ENCODE peak calls at places on chromosome 22, in seven cellular contexts. V, B, L, P, S, E and D are unnamed samples.

GRCh38 chr22:19821523-19822300 is 33.0 kb downstream of the GNB1L start:
- DNase-seq in B (peak; percentile 56), V (peak; percentile 13), E (no peak), S (no peak), L (no peak), P (no peak), D (no peak)

GRCh38 chr22:17773606-17774205 is 563 bp downstream of the BID start:
- DNase-seq in P (no peak), S (no peak), L (peak; percentile 88), V (peak; percentile 59), E (peak; percentile 38), B (no peak), D (no peak)

GRCh38 chr22:40826984-40827741 is 8.0 kb upstream of the SLC25A17 start:
- DNase-seq in V (no peak), E (no peak), S (no peak), L (no peak), P (no peak), B (no peak), D (no peak)

GRCh38 chr22:28017558-28017820 is 98.4 kb upstream of the PITPNB start:
- DNase-seq in P (no peak), S (no peak), E (no peak), V (no peak), L (no peak), B (peak; percentile 23), D (no peak)

GRCh38 chr22:37127350-37127878 is 17.9 kb upstream of the TMPRSS6 start:
- DNase-seq in L (no peak), V (no peak), B (no peak), S (no peak), E (no peak), P (no peak), D (no peak)

GRCh38 chr22:39514373-39514973 is 5.9 kb upstream of the ATF4 start:
- DNase-seq in P (peak; percentile 66), S (peak; percentile 50), B (no peak), V (peak; percentile 71), L (no peak), E (peak; percentile 62), D (peak; percentile 57)

GRCh38 chr22:50626856-50627451 is 998 bp downstream of the ARSA start:
- DNase-seq in P (no peak), B (peak; percentile 68), V (peak; percentile 28), E (no peak), L (no peak), S (no peak), D (no peak)

GRCh38 chr22:22408731-22409696 is 99.5 kb downstream of the ZNF280B start:
- DNase-seq in B (no peak), P (no peak), S (no peak), V (no peak), E (no peak), L (peak; percentile 87), D (peak; percentile 9)

GRCh38 chr22:43012390-43012789 is 2.6 kb downstream of the PACSIN2 start:
- DNase-seq in B (no peak), S (no peak), L (no peak), E (no peak), V (no peak), P (no peak), D (no peak)

GRCh38 chr22:26725012-26725676 is 67.8 kb downstream of the MIAT start:
- DNase-seq in V (no peak), P (no peak), E (no peak), S (no peak), B (no peak), L (no peak), D (no peak)

GRCh38 chr22:27627444-27627833 is 174.1 kb downstream of the MN1 start:
- DNase-seq in B (no peak), E (no peak), L (peak; percentile 45), P (no peak), V (no peak), S (no peak), D (no peak)

GRCh38 chr22:44587004-44587793 is 89.2 kb upstream of the RTL6 start:
- DNase-seq in L (no peak), B (peak; percentile 47), E (peak; percentile 12), P (no peak), S (no peak), V (no peak), D (no peak)

GRCh38 chr22:49021097-49021925 is 806.4 kb downstream of the BRD1 start:
- DNase-seq in S (peak; percentile 4), P (peak; percentile 17), B (peak; percentile 57), V (no peak), L (no peak), E (no peak), D (no peak)

GRCh38 chr22:19756288-19757128 is 4.1 kb upstream of the TBX1 start:
- DNase-seq in P (no peak), V (peak; percentile 79), E (no peak), B (peak; percentile 87), L (peak; percentile 99), S (no peak), D (no peak)

GRCh38 chr22:25405854-25406509 is 158.5 kb upstream of the GRK3 start:
- DNase-seq in B (peak; percentile 26), L (no peak), V (no peak), S (no peak), P (no peak), E (no peak), D (no peak)

GRCh38 chr22:42821386-42821785 is 35.7 kb downstream of the ARFGAP3 start:
- DNase-seq in V (no peak), S (no peak), E (no peak), B (no peak), P (no peak), L (no peak), D (no peak)

DNA sequence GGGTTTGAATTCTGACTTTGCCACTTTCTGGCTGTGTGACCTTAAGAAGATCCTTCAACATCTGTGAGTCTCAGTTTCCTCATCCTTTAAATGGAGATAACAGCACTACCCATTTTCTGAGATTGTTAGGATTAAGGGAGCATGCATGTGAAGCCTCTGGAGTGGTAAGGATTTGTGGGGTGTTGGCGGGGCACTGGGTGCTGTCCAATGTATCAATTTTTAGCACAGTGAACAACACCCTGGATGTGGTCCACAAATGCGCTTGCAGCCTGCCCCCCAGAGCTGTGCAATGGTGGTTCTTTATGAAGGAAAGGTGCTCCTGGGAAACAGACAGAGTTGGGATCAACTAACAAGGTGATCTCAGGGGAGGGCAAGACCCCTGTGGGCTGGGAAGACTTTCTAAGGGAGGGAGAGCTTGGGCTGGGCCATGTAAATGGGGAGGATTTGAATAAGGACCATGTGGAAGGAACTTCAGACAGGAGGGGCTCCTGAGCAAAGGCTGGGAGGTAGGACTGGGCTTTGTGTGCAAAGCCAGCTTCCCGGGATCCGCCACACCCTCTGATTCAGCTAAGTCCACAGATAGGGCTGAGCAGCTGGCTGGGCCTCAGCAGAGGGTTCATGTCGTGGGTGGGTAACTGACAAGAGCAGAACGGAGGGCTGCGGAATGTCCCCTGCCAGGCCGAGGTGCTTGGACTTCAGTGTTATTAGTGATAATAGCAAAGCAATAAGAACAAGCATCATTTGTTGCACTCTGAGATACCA is 22.7 kb upstream of the RASD2 start:
- DNase-seq in L (no peak), V (peak; percentile 64), S (no peak), B (no peak), E (no peak), P (no peak), D (no peak)
- TF ChIP-seq CTCF in L (no peak), V (no peak), S (no peak), B (no peak), E (no peak), P (no peak), D (no peak)

DNA sequence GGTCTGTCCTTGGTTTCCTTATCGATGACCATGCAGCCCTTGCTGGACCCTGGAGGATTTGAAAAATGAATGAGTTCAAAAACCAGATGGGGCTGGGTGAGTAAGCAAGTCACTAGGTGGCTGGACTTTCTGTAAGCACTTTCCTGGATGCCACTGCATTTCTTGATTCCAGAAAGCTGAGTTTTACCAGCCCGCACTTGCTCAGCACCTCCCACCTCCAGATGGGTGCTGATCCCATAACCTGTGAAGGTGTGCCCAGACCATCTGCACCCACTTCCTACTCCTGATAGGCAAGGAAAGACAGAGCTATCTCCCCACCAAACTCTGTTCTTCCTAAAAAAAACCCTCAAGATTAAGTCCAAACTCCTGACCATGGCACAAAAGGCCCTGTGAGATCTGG is 21.1 kb downstream of the ASCC2 start:
- DNase-seq in B (no peak), S (no peak), E (no peak), V (no peak), L (no peak), P (no peak), D (no peak)
- H3K36me3 ChIP-seq in B (peaks cover 80% of the 10 kb centered on the region), S (no peaks in the 10 kb centered on the region), E (peaks cover 59% of the 10 kb centered on the region), V (peaks cover 100% of the 10 kb centered on the region), L (peaks cover 74% of the 10 kb centered on the region), P (peaks cover 49% of the 10 kb centered on the region), D (peaks cover 46% of the 10 kb centered on the region)

GRCh38 chr22:20996598-20997535 is 5.1 kb downstream of the THAP7 start:
- DNase-seq in E (no peak), L (no peak), P (no peak), V (no peak), B (no peak), S (no peak), D (no peak)
- H3K27ac ChIP-seq in E (no peak overlapping the region), L (no peak overlapping the region), P (no peak overlapping the region), V (no peak overlapping the region), B (no peak overlapping the region), S (no peak overlapping the region), D (no peak overlapping the region)

GRCh38 chr22:35844886-35845285 is 127.2 kb downstream of the APOL5 start:
- DNase-seq in B (no peak), E (no peak), S (no peak), V (no peak), L (no peak), P (no peak), D (no peak)

GRCh38 chr22:35841907-35842518 is 124.3 kb downstream of the APOL5 start:
- DNase-seq in E (no peak), L (no peak), V (no peak), P (no peak), S (no peak), B (no peak), D (no peak)

GRCh38 chr22:35842519-35842913 is 124.8 kb downstream of the APOL5 start:
- DNase-seq in S (no peak), P (no peak), V (no peak), L (no peak), B (no peak), E (no peak), D (no peak)

GRCh38 chr22:35839811-35840739 is 122.4 kb downstream of the APOL5 start:
- DNase-seq in B (peak; percentile 91), S (peak; percentile 94), V (peak; percentile 72), P (peak; percentile 83), E (peak; percentile 82), L (peak; percentile 86), D (peak; percentile 95)

GRCh38 chr22:35842954-35843353 is 125.3 kb downstream of the APOL5 start:
- DNase-seq in L (peak; percentile 11), P (no peak), V (no peak), S (no peak), E (no peak), B (no peak), D (peak; percentile 62)
- TF ChIP-seq CTCF in L (peak; percentile 51), P (peak; percentile 42), V (no peak), S (no peak), E (peak; percentile 67), B (peak; percentile 45), D (peak; percentile 89)

DNA sequence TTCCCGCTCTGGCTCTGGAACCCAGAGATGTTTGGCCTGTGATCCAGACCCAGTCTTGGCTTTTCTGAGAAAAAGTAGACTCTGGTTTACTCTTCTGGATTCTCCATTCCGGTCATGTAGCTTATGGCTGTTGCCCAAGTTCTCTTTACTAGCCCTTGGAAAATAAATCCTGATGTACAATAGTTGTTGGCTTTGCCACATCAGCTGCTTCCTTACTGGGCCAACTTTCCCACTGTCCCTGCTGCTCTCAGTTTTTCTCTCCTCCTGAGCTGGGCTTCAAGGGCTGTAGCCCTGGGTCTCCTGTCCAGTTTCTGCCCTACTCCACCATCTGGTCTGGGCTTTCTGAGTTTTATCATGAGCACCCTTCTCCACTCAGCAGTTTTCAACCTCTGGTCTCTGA is 12.5 kb downstream of the PATZ1 start:
- DNase-seq in E (no peak), P (no peak), S (no peak), L (no peak), B (no peak), V (no peak), D (no peak)
- H3K36me3 ChIP-seq in E (peaks cover 88% of the 10 kb centered on the region), P (peaks cover 37% of the 10 kb centered on the region), S (no peaks in the 10 kb centered on the region), L (peaks cover 31% of the 10 kb centered on the region), B (peaks cover 98% of the 10 kb centered on the region), V (peaks cover 92% of the 10 kb centered on the region), D (peaks cover 30% of the 10 kb centered on the region)